ENCODE peak calls at places on chromosomes 2 and 18, in five cellular contexts. Q is K562, A is A549, U is GM12878, T is HepG2. Y is an unnamed sample.

GRCh38 chr2:197614532-197614931 is 60.9 kb downstream of the RFTN2 start:
- DNase-seq in Q (no peak), A (no peak), U (no peak), T (no peak), Y (no peak)

GRCh38 chr2:205989291-205990071 is 96.5 kb downstream of the INO80D start:
- DNase-seq in Q (no peak), A (no peak), U (no peak), T (peak), Y (no peak)

GRCh38 chr18:44765451-44765850 is 84.8 kb downstream of the SETBP1 start:
- DNase-seq in Q (no peak), A (no peak), U (no peak), T (no peak), Y (no peak)

GRCh38 chr2:206127656-206128055 is 31.6 kb downstream of the NDUFS1 start:
- DNase-seq in Q (no peak), A (no peak), U (no peak), T (peak), Y (no peak)

GRCh38 chr2:239946570-239947311 is 78.4 kb downstream of the NDUFA10 start:
- DNase-seq in Q (no peak), A (no peak), U (no peak), T (no peak), Y (no peak)

GRCh38 chr2:233495503-233496496 is 70.8 kb downstream of the USP40 start:
- DNase-seq in Q (no peak), A (no peak), U (no peak), T (no peak), Y (no peak)

GRCh38 chr2:37871453-37872191 is 53.5 kb upstream of the RMDN2 start:
- DNase-seq in Q (no peak), A (no peak), U (no peak), T (no peak), Y (no peak)

GRCh38 chr2:95062247-95062646 is 36.7 kb downstream of the MAL start:
- DNase-seq in Q (no peak), A (no peak), U (no peak), T (no peak), Y (no peak)

GRCh38 chr18:79485788-79486355 is 90.1 kb downstream of the NFATC1 start:
- DNase-seq in Q (no peak), A (no peak), U (no peak), T (no peak), Y (no peak)

GRCh38 chr2:96993367-96993766 is 7.0 kb upstream of the FAM178B start:
- DNase-seq in Q (no peak), A (no peak), U (no peak), T (no peak), Y (no peak)

GRCh38 chr2:147273106-147273505 is 571.7 kb upstream of the ACVR2A start:
- DNase-seq in Q (no peak), A (no peak), U (no peak), T (no peak), Y (no peak)

GRCh38 chr2:119263656-119264055 is 40.0 kb downstream of the STEAP3 start:
- DNase-seq in Q (no peak), A (no peak), U (no peak), T (no peak), Y (no peak)

GRCh38 chr2:72999729-73000725 is 71.5 kb downstream of the SFXN5 start:
- DNase-seq in Q (no peak), A (no peak), U (no peak), T (no peak), Y (peak)

GRCh38 chr18:48842259-48843061 is 108.3 kb downstream of the SMAD7 start:
- DNase-seq in Q (no peak), A (no peak), U (no peak), T (no peak), Y (no peak)

GRCh38 chr2:234691226-234691600 is 194.3 kb upstream of the ARL4C start:
- DNase-seq in Q (no peak), A (no peak), U (no peak), T (no peak), Y (no peak)

GRCh38 chr2:46029332-46029811 is 267.8 kb upstream of the EPAS1 start:
- DNase-seq in Q (no peak), A (no peak), U (no peak), T (peak), Y (no peak)

GRCh38 chr18:77095356-77096030 is 37.1 kb downstream of the MBP start:
- DNase-seq in Q (no peak), A (no peak), U (no peak), T (no peak), Y (no peak)

GRCh38 chr2:17912266-17912691 is 33.8 kb downstream of the KCNS3 start:
- DNase-seq in Q (no peak), A (no peak), U (no peak), T (no peak), Y (no peak)

GRCh38 chr2:113283704-113284284 is 5.1 kb upstream of the PAX8 start:
- DNase-seq in Q (no peak), A (peak), U (no peak), T (peak), Y (no peak)

GRCh38 chr2:120595739-120596138 is 139.9 kb upstream of the GLI2 start:
- DNase-seq in Q (no peak), A (no peak), U (no peak), T (no peak), Y (no peak)

GRCh38 chr2:12076810-12077209 is 330.4 kb downstream of the LPIN1 start:
- DNase-seq in Q (no peak), A (no peak), U (no peak), T (no peak), Y (no peak)

GRCh38 chr2:142974288-142975024 is 97.0 kb downstream of the KYNU start:
- DNase-seq in Q (no peak), A (no peak), U (no peak), T (no peak), Y (no peak)

GRCh38 chr2:232901711-232902578 is 31.9 kb downstream of the SNORC start:
- DNase-seq in Q (no peak), A (peak), U (no peak), T (peak), Y (no peak)

GRCh38 chr18:55101458-55101824 is 142.2 kb upstream of the CCDC68 start:
- DNase-seq in Q (no peak), A (no peak), U (no peak), T (no peak), Y (no peak)

GRCh38 chr18:74990563-74991081 is 218.3 kb downstream of the PTGR3 start:
- DNase-seq in Q (no peak), A (no peak), U (no peak), T (no peak), Y (no peak)

GRCh38 chr2:44126106-44126797 is 42.4 kb upstream of the PPM1B start:
- DNase-seq in Q (no peak), A (no peak), U (no peak), T (no peak), Y (no peak)

GRCh38 chr18:56333846-56334245 is 304.5 kb downstream of the TXNL1 start:
- DNase-seq in Q (no peak), A (no peak), U (no peak), T (no peak), Y (no peak)

GRCh38 chr2:201707753-201708152 is 9.3 kb upstream of the MPP4 start:
- DNase-seq in Q (no peak), A (no peak), U (no peak), T (no peak), Y (no peak)

GRCh38 chr2:164624296-164624695 is 3.0 kb upstream of the GRB14 start:
- DNase-seq in Q (no peak), A (no peak), U (no peak), T (no peak), Y (no peak)

GRCh38 chr2:72137498-72138010 is 10.1 kb downstream of the CYP26B1 start:
- DNase-seq in Q (peak), A (peak), U (no peak), T (peak), Y (no peak)

GRCh38 chr2:189639003-189639609 is 22.2 kb upstream of the ASNSD1 start:
- DNase-seq in Q (no peak), A (no peak), U (no peak), T (no peak), Y (no peak)

GRCh38 chr2:4673025-4673489 is 969.7 kb downstream of the DCDC2C start:
- DNase-seq in Q (peak), A (peak), U (no peak), T (peak), Y (no peak)

GRCh38 chr18:45962461-45962860 is 4.7 kb downstream of the EPG5 start:
- DNase-seq in Q (no peak), A (no peak), U (peak), T (peak), Y (no peak)

GRCh38 chr2:177673602-177674595 is 281.3 kb downstream of the AGPS start:
- DNase-seq in Q (no peak), A (no peak), U (no peak), T (peak), Y (no peak)

GRCh38 chr2:111904726-111905476 is 6.5 kb downstream of the MERTK start:
- DNase-seq in Q (no peak), A (no peak), U (no peak), T (no peak), Y (no peak)

GRCh38 chr2:199940373-199940772 is 14.9 kb downstream of the TYW5 start:
- DNase-seq in Q (no peak), A (peak), U (no peak), T (peak), Y (no peak)

GRCh38 chr18:48230459-48231113 is 178.6 kb downstream of the ZBTB7C start:
- DNase-seq in Q (peak), A (peak), U (no peak), T (peak), Y (peak)

DNA sequence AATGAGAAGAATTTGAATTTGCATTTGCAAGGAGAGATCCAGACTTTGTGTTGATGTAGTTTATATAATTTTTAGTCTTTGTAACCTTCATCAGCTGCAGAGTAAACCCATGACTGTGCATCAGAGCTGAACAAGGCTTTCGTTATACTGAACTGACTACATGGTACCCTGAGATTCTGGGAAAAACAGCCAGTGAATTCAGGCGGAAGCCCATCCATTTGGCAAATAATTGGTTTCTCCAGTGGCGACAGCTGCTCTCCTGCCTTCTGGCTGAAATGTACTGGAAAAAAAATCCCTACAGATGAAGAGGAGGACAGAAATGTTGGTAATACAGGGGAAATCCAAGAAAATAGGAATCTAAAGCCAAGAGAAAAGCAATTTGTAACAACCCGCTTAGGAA is 657.5 kb upstream of the CDH7 start:
- DNase-seq in Q (no peak), A (no peak), U (no peak), T (no peak), Y (no peak)
- H3K4me3 ChIP-seq in Q (no peak), A (no peak), U (no peak), T (no peak), Y (no peak)

DNA sequence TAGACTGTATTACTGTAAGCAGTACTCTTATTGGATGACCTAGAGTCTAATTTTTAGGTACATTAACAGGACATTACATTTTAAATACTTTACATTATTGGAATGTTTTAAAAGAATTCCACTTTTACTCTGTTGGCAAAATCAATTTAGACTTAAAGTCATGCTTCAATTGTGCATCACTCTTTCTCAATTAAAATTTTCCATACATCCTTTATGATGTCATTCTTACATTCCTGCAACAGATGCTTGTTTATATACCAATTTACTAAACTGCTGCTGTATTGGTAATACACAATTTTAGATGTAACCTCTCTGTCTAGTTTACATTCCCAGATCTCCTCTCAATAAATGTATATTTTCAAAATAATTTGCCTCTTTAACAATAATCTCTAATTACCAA is 440.1 kb downstream of the ZEB2 start:
- DNase-seq in Q (no peak), A (no peak), U (no peak), T (no peak), Y (no peak)
- TF ChIP-seq HDAC2 in Q (no peak), A (no peak), U (no peak), T (no peak), Y (no peak)

DNA sequence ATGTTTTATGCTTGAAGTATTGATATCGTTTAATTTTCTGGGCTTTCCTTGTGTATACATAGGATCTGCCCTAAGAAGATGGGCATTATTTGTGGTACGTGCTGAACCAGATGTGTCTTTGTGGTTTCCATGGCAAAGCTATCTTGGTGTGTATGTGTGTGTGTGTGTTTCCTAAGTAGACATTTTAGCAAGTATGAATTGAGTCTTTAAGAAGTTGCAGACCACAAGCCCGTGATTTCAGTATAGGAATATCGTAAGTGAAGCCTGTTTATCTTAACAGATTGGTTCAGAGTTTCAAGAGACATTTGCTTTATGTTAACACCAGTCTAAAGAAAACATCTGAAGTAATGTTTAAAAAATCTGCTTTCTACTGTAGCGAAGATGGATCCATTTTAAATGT is 92.2 kb upstream of the FOSL2 start:
- DNase-seq in Q (no peak), A (no peak), U (no peak), T (no peak), Y (no peak)
- H3K4me3 ChIP-seq in Q (no peak), A (no peak), U (no peak), T (no peak), Y (no peak)

DNA sequence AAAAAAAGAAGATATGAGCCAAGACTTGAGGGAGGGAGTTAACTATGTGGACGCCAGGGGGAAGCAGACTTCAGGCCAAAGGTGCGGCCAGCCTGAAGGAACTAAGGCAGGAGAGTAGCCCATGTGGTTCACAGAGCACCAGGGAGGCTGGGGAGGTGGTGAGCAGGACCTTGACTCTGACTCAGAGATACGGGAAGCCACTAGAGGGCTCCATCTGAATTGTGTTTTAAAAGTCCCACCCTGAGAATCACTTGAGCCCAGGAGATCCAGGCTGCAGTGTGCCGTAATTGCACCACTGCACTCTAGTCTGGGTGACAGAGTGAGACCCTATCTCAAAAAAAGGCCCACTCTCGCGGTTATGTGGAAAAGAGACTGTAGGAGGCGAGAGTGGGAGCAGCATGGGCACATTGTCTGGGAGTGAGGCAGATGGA is 12.3 kb downstream of the CEP192 start:
- DNase-seq in Q (peak), A (peak), U (no peak), T (peak), Y (peak)
- TF ChIP-seq HDAC2 in Q (peak), A (no peak), U (no peak), T (no peak), Y (no peak)

GRCh38 chr2:24580561-24580960 is 89.5 kb downstream of the NCOA1 start:
- DNase-seq in Q (no peak), A (no peak), U (no peak), T (no peak), Y (no peak)
- H3K4me3 ChIP-seq in Q (no peak), A (no peak), U (no peak), T (no peak), Y (no peak)

DNA sequence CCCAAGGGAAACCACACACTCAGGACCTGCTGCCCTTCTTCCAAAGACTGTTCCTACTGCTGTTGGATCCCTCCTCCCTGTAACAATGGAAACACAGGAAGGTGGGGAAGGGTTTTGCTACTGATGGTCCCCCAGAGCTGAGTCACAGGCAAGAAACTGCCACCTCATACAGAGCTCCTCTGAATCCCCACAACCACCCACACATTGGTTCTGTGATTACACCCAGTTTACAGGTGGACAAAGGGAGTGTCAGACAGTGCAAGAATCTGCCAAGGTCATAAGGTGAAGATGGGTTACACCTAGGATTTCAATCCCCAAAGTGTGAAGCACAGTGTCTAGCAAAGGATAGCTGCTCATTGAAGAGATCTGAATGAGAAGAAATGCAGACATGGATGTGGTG is 141.7 kb upstream of the LMAN1 start:
- DNase-seq in Q (no peak), A (no peak), U (no peak), T (no peak), Y (no peak)
- TF ChIP-seq HDAC2 in Q (no peak), A (no peak), U (no peak), T (no peak), Y (no peak)

GRCh38 chr2:86230961-86231360 is 31.7 kb downstream of the MRPL35 start:
- DNase-seq in Q (no peak), A (no peak), U (no peak), T (no peak), Y (no peak)
- H3K4me3 ChIP-seq in Q (no peak), A (no peak), U (no peak), T (no peak), Y (no peak)

Y was measured in H1.